ENCODE peak calls at places on chromosomes 6 and 20, in eight cellular contexts. I, E, M, C, W, Q, L and P are unnamed samples.

GRCh38 chr6:89286516-89286915 is 28.6 kb downstream of the GABRR2 start:
- DNase-seq in I (no peak), E (no peak), M (no peak), C (no peak), W (no peak), Q (no peak), L (no peak), P (no peak)

GRCh38 chr20:40690836-40691565 is 2.0 kb upstream of the MAFB start:
- DNase-seq in I (no peak), E (no peak), M (no peak), C (no peak), W (no peak), Q (no peak), L (peak), P (no peak)

GRCh38 chr6:3228791-3229565 is 1.5 kb upstream of the TUBB2B start:
- DNase-seq in I (peak), E (no peak), M (no peak), C (no peak), W (no peak), Q (no peak), L (peak), P (peak)

GRCh38 chr20:20926222-20926905 is 179.8 kb downstream of the LINC00237 start:
- DNase-seq in I (no peak), E (no peak), M (no peak), C (no peak), W (no peak), Q (no peak), L (peak), P (no peak)

GRCh38 chr6:22784611-22785010 is 215.2 kb downstream of the HDGFL1 start:
- DNase-seq in I (no peak), E (no peak), M (no peak), C (no peak), W (no peak), Q (no peak), L (peak), P (no peak)

GRCh38 chr6:46191961-46192360 is 21.2 kb upstream of the ENPP5 start:
- DNase-seq in I (no peak), E (no peak), M (no peak), C (peak), W (peak), Q (no peak), L (no peak), P (no peak)

GRCh38 chr6:35370124-35370741 is 27.9 kb downstream of the PPARD start:
- DNase-seq in I (no peak), E (peak), M (no peak), C (peak), W (peak), Q (peak), L (no peak), P (no peak)

GRCh38 chr6:136309171-136309570 is 19.5 kb upstream of the BCLAF1 start:
- DNase-seq in I (no peak), E (no peak), M (no peak), C (no peak), W (no peak), Q (no peak), L (no peak), P (no peak)

GRCh38 chr20:51529027-51529749 is 13.3 kb downstream of the NFATC2 start:
- DNase-seq in I (no peak), E (peak), M (no peak), C (peak), W (peak), Q (no peak), L (no peak), P (no peak)

GRCh38 chr6:14986370-14986769 is 259.5 kb upstream of the JARID2 start:
- DNase-seq in I (no peak), E (no peak), M (peak), C (no peak), W (no peak), Q (no peak), L (no peak), P (no peak)

GRCh38 chr6:84346372-84346771 is 118.9 kb upstream of the CEP162 start:
- DNase-seq in I (no peak), E (no peak), M (no peak), C (no peak), W (no peak), Q (no peak), L (no peak), P (no peak)

GRCh38 chr6:106490030-106490429 is 129.5 kb downstream of the CRYBG1 start:
- DNase-seq in I (no peak), E (no peak), M (no peak), C (no peak), W (no peak), Q (no peak), L (no peak), P (no peak)

GRCh38 chr6:137309078-137309762 is 90.0 kb upstream of the IFNGR1 start:
- DNase-seq in I (peak), E (no peak), M (peak), C (peak), W (peak), Q (no peak), L (no peak), P (no peak)

GRCh38 chr20:37285664-37286374 is 3.6 kb upstream of the MANBAL start:
- DNase-seq in I (peak), E (no peak), M (no peak), C (no peak), W (no peak), Q (no peak), L (no peak), P (no peak)

GRCh38 chr20:11315506-11315905 is 602.2 kb upstream of the BTBD3 start:
- DNase-seq in I (no peak), E (no peak), M (no peak), C (no peak), W (no peak), Q (no peak), L (no peak), P (no peak)

GRCh38 chr6:100472674-100473073 is 8.0 kb upstream of the SIM1 start:
- DNase-seq in I (no peak), E (no peak), M (no peak), C (peak), W (peak), Q (peak), L (no peak), P (no peak)

GRCh38 chr20:9119776-9120175 is 50.9 kb downstream of the PLCB4 start:
- DNase-seq in I (no peak), E (no peak), M (peak), C (peak), W (no peak), Q (no peak), L (no peak), P (no peak)

GRCh38 chr6:51029576-51029975 is 210.9 kb downstream of the TFAP2B start:
- DNase-seq in I (no peak), E (no peak), M (no peak), C (no peak), W (no peak), Q (no peak), L (no peak), P (no peak)

GRCh38 chr6:83270971-83271714 is 78.0 kb downstream of the RWDD2A start:
- DNase-seq in I (no peak), E (no peak), M (no peak), C (peak), W (peak), Q (no peak), L (no peak), P (no peak)

GRCh38 chr20:667351-668034 is 8.1 kb downstream of the SCRT2 start:
- DNase-seq in I (peak), E (peak), M (peak), C (no peak), W (peak), Q (peak), L (peak), P (no peak)

GRCh38 chr6:159044899-159045727 is at the start of gene TAGAP:
- DNase-seq in I (no peak), E (peak), M (peak), C (no peak), W (peak), Q (peak), L (no peak), P (no peak)

GRCh38 chr6:101399627-101399955 is 6.1 kb downstream of the GRIK2 start:
- DNase-seq in I (no peak), E (no peak), M (no peak), C (no peak), W (no peak), Q (no peak), L (peak), P (no peak)

GRCh38 chr6:77292564-77293546 is 170.4 kb downstream of the HTR1B start:
- DNase-seq in I (no peak), E (no peak), M (no peak), C (peak), W (peak), Q (no peak), L (no peak), P (no peak)

GRCh38 chr6:105077592-105078463 is 102.0 kb downstream of the POPDC3 start:
- DNase-seq in I (peak), E (no peak), M (no peak), C (peak), W (peak), Q (no peak), L (peak), P (peak)

GRCh38 chr6:83182114-83182513 is 11.0 kb downstream of the PGM3 start:
- DNase-seq in I (no peak), E (no peak), M (no peak), C (no peak), W (no peak), Q (no peak), L (no peak), P (no peak)

GRCh38 chr6:154474636-154475428 is 35.7 kb downstream of the CNKSR3 start:
- DNase-seq in I (no peak), E (no peak), M (no peak), C (peak), W (peak), Q (no peak), L (no peak), P (no peak)

GRCh38 chr6:156777866-156778614 is 862 bp downstream of the ARID1B start:
- DNase-seq in I (peak), E (peak), M (peak), C (peak), W (peak), Q (peak), L (peak), P (peak)

GRCh38 chr20:15528386-15529111 is 1044.7 kb downstream of the KIF16B start:
- DNase-seq in I (no peak), E (no peak), M (no peak), C (no peak), W (peak), Q (no peak), L (no peak), P (no peak)

GRCh38 chr6:1228754-1229191 is 83.1 kb upstream of the FOXQ1 start:
- DNase-seq in I (no peak), E (no peak), M (no peak), C (no peak), W (no peak), Q (no peak), L (no peak), P (no peak)